ENCODE peak calls at places on chromosomes 16 and 17, in eight cellular contexts. I, B, F, E, D, N, L and Z are unnamed samples.

GRCh38 chr16:89555265-89555664 is 5.2 kb upstream of the RPL13 start:
- DNase-seq in I (no peak), B (no peak), F (no peak), E (no peak), D (no peak), N (no peak), L (no peak), Z (no peak)

GRCh38 chr16:89155851-89156739 is 15.5 kb upstream of the CDH15 start:
- DNase-seq in I (peak), B (no peak), F (no peak), E (no peak), D (no peak), N (no peak), L (no peak), Z (no peak)

GRCh38 chr16:49997721-49998251 is 27.2 kb upstream of the CNEP1R1 start:
- DNase-seq in I (no peak), B (no peak), F (no peak), E (no peak), D (no peak), N (no peak), L (no peak), Z (no peak)

GRCh38 chr17:14901376-14901775 is 363.8 kb downstream of the PMP22 start:
- DNase-seq in I (no peak), B (no peak), F (no peak), E (no peak), D (no peak), N (no peak), L (no peak), Z (no peak)

GRCh38 chr16:2529061-2529931 is 1.9 kb downstream of the CEMP1 start:
- DNase-seq in I (no peak), B (no peak), F (no peak), E (no peak), D (no peak), N (no peak), L (peak), Z (peak)

GRCh38 chr16:27642753-27643152 is 92.8 kb downstream of the KATNIP start:
- DNase-seq in I (peak), B (no peak), F (peak), E (no peak), D (no peak), N (peak), L (no peak), Z (no peak)

GRCh38 chr17:75442168-75443103 is 14.0 kb upstream of the TMEM94 start:
- DNase-seq in I (no peak), B (peak), F (no peak), E (no peak), D (no peak), N (no peak), L (no peak), Z (no peak)

GRCh38 chr17:1989135-1989534 is 36.0 kb downstream of the RTN4RL1 start:
- DNase-seq in I (peak), B (peak), F (peak), E (peak), D (no peak), N (peak), L (no peak), Z (no peak)

GRCh38 chr17:60827920-60828319 is 150.3 kb downstream of the BCAS3 start:
- DNase-seq in I (peak), B (no peak), F (no peak), E (no peak), D (no peak), N (no peak), L (no peak), Z (no peak)

GRCh38 chr16:19980866-19981265 is 92.8 kb downstream of the GPR139 start:
- DNase-seq in I (peak), B (no peak), F (peak), E (no peak), D (peak), N (no peak), L (no peak), Z (no peak)

GRCh38 chr17:83193336-83194188 is 114.2 kb downstream of the METRNL start:
- DNase-seq in I (peak), B (no peak), F (no peak), E (no peak), D (no peak), N (no peak), L (peak), Z (no peak)

GRCh38 chr16:69563605-69564580 is 1.9 kb upstream of the NFAT5 start:
- DNase-seq in I (peak), B (peak), F (peak), E (peak), D (no peak), N (peak), L (no peak), Z (peak)

GRCh38 chr17:34981538-34982241 is 1.4 kb downstream of the LIG3 start:
- DNase-seq in I (peak), B (peak), F (no peak), E (no peak), D (no peak), N (peak), L (no peak), Z (no peak)

GRCh38 chr17:34254651-34255380 is at the start of gene CCL2:
- DNase-seq in I (peak), B (peak), F (peak), E (peak), D (peak), N (peak), L (no peak), Z (no peak)

GRCh38 chr17:80678621-80679020 is 134.0 kb downstream of the RPTOR start:
- DNase-seq in I (peak), B (peak), F (peak), E (peak), D (no peak), N (peak), L (no peak), Z (no peak)
- TF ChIP-seq CTCF in I (no peak), B (no peak), F (no peak), E (peak), D (no peak), N (no peak), L (no peak), Z (no peak)

DNA sequence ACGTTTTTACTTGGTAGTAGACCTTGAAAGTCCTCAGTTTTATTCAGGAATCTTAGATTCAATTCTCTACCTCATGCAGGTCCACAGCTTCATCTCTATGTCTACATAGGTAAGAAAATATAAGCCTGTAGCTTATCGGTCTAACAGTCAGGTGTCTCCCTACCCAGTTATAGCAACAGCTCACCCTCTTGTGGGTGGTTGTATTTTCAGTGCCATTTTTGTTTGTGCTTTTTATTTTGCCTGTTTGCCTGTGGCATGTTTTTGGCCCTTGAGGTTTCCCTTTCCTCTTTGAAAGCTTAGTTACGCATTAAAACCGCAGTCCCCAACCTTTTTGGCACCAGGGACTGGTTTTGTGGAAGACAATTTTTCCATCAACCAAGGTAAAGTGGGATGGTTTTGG is 23.6 kb upstream of the WIPI1 start:
- DNase-seq in I (no peak), B (no peak), F (no peak), E (no peak), D (no peak), N (no peak), L (no peak), Z (no peak)
- TF ChIP-seq CTCF in I (no peak), B (no peak), F (no peak), E (no peak), D (no peak), N (no peak), L (no peak), Z (no peak)

GRCh38 chr16:86048882-86049585 is 150.1 kb downstream of the IRF8 start:
- DNase-seq in I (no peak), B (no peak), F (no peak), E (no peak), D (no peak), N (no peak), L (peak), Z (no peak)
- TF ChIP-seq CTCF in I (no peak), B (no peak), F (peak), E (no peak), D (no peak), N (peak), L (no peak), Z (no peak)

DNA sequence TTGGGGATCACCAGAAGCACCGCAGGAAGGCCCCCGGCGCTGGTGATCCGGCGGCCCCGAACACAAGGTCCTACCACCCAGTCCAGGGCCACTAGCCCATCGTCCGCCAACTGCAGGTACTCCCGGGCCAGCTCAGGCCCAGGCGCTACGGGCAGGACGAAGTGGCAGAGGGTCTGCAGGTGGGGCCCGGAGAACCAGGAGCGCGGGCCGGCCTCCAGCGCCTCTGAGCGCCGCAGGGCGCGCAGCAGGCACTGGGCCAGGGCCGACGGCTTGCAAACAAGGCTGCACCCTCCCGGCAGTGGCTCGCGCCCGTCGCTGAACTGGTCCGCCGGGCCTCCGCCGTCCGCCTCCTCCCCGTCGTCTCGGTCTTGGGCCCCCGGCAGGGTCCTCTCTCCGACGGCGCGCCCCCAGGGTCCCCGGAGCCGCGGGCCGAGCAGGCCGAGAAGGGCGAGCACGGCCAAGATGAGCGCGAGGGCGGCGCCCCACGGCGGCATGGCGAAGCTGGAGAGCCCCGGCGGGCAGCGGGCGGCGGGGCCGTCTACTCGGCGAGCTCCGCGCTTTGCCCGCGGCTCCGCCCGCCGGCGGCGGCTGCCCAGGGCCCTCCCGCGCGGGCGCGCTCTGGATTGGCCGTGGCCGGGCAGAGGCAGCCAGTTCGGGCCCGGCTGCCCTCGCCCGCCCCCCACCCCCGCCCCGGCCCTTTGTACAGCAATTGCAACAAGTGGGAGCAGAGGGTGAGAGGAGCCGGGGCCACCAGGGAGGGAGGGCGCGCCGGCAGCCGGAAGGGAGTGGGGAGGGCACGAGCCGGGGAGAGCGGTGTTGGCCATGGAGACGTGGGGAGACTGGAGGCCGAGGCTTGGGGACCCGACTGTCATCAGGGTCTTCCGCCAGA is at the start of gene ABHD15:
- DNase-seq in I (peak), B (peak), F (peak), E (no peak), D (peak), N (peak), L (peak), Z (peak)
- TF ChIP-seq CTCF in I (no peak), B (no peak), F (no peak), E (no peak), D (no peak), N (no peak), L (no peak), Z (no peak)

GRCh38 chr17:77914440-77915254 is 43.9 kb upstream of the TNRC6C start:
- DNase-seq in I (no peak), B (no peak), F (peak), E (no peak), D (no peak), N (no peak), L (no peak), Z (no peak)
- TF ChIP-seq CTCF in I (no peak), B (peak), F (no peak), E (no peak), D (no peak), N (no peak), L (no peak), Z (no peak)

GRCh38 chr16:51201604-51202003 is 50.5 kb upstream of the SALL1 start:
- DNase-seq in I (no peak), B (no peak), F (no peak), E (no peak), D (no peak), N (no peak), L (no peak), Z (no peak)
- TF ChIP-seq CTCF in I (peak), B (no peak), F (no peak), E (peak), D (no peak), N (no peak), L (no peak), Z (no peak)

GRCh38 chr17:50547035-50547735 is at the start of gene SPATA20:
- DNase-seq in I (peak), B (peak), F (peak), E (peak), D (peak), N (peak), L (peak), Z (peak)
- TF ChIP-seq CTCF in I (peak), B (peak), F (peak), E (peak), D (peak), N (peak), L (peak), Z (no peak)

GRCh38 chr16:57413301-57413730 is 8.7 kb downstream of the CCL17 start:
- DNase-seq in I (no peak), B (no peak), F (no peak), E (no peak), D (no peak), N (no peak), L (no peak), Z (peak)

GRCh38 chr16:57409870-57410585 is 5.5 kb downstream of the CCL17 start:
- DNase-seq in I (no peak), B (peak), F (peak), E (no peak), D (no peak), N (no peak), L (no peak), Z (no peak)

GRCh38 chr16:57412584-57412983 is 8.0 kb downstream of the CCL17 start:
- DNase-seq in I (no peak), B (no peak), F (no peak), E (no peak), D (no peak), N (no peak), L (no peak), Z (no peak)

GRCh38 chr16:57413733-57414132 is 9.2 kb downstream of the CCL17 start:
- DNase-seq in I (no peak), B (no peak), F (no peak), E (no peak), D (no peak), N (no peak), L (no peak), Z (no peak)

GRCh38 chr16:57411362-57411976 is 6.9 kb downstream of the CCL17 start:
- DNase-seq in I (no peak), B (no peak), F (no peak), E (no peak), D (no peak), N (no peak), L (no peak), Z (no peak)
- TF ChIP-seq CTCF in I (no peak), B (no peak), F (no peak), E (no peak), D (no peak), N (no peak), L (no peak), Z (no peak)

DNA sequence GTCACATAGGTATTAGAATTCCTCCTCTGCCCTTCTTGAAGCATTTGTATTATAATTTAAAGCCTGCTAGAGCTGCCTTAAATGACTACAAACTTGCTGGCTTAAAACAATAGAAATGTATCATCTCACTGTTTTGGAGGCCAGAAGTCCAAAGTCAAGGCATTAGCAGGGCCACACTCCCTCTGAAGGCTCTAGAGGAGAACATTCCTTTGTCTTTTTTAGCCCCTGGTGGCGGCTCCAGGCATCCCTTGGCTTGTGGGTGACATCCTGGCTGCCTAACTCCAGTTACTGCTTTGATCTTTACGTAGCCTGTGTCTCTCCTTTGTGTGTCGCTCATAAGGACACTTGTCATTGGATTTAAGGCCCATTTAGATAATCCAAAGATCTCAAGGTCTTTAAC is 186.6 kb upstream of the SALL1 start:
- DNase-seq in I (no peak), B (no peak), F (peak), E (no peak), D (no peak), N (no peak), L (no peak), Z (no peak)
- TF ChIP-seq CTCF in I (no peak), B (no peak), F (no peak), E (peak), D (no peak), N (peak), L (no peak), Z (no peak)

GRCh38 chr16:28821874-28822519 is 802 bp upstream of the ATXN2L start:
- DNase-seq in I (peak), B (no peak), F (no peak), E (peak), D (no peak), N (no peak), L (no peak), Z (no peak)

GRCh38 chr16:28824548-28824973 is 1.8 kb downstream of the ATXN2L start:
- DNase-seq in I (no peak), B (no peak), F (no peak), E (no peak), D (no peak), N (no peak), L (no peak), Z (no peak)

GRCh38 chr16:28823291-28823718 is 506 bp downstream of the ATXN2L start:
- DNase-seq in I (no peak), B (no peak), F (no peak), E (no peak), D (no peak), N (no peak), L (no peak), Z (no peak)

GRCh38 chr16:28822520-28823290 is at the start of gene ATXN2L:
- DNase-seq in I (peak), B (peak), F (peak), E (peak), D (peak), N (peak), L (peak), Z (peak)

DNA sequence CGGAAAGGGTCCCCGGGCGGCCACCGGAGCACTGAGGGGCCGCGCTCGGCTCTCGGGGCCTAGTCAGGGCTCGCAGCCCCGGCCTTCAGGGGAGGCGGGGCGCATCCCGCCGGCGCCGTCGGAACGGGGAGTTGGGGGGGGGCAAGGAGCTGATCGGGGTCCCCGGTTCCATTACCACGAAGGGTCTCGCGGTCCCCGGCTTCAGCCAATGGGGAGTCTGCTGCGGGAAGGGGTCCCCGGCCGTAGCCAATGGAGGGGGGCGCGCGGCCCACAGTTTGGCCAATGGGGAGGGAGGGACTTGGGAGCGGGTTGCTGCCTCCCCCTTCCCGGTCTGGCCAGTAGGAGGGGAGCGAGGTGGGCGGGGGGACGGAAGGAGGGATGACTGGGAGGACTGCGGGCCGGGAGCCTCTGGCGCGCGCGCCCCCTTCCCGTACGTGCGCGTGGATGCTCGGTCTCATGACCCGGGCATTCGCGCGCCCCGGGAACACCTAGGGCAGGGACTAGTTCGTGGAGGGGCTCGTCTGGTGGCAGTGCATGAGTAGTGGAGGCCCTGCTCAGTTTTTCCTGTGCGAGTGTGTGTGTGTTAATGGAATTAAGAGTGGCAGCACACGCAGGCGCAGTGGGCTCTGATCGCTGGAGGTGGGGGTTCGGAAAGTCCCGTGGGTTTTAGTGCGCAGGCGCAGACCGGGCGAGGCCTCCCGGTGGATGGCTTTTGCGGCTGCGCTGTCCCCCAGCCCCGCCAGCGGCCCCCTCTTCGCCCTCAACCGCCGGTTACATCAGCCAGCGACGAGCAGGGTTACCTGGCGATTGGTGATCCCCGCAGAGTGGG is 1.1 kb downstream of the ATXN2L start:
- DNase-seq in I (peak), B (peak), F (peak), E (peak), D (peak), N (peak), L (peak), Z (peak)
- TF ChIP-seq CTCF in I (no peak), B (peak), F (peak), E (peak), D (no peak), N (peak), L (peak), Z (no peak)